ENCODE peak calls at places on chromosomes 4 and X, in five cellular contexts. J is DND-41, C is mucosa of descending colon, Q is nephron progenitor cell, X is right lobe of liver. G is an unnamed sample.

GRCh38 chr4:793941-794621 is 31.8 kb downstream of the CPLX1 start:
- DNase-seq in C (no peak), X (peak; percentile 41), Q (no peak), J (peak; percentile 45), G (no peak)

GRCh38 chrX:13719192-13719856 is 15.1 kb downstream of the TRAPPC2 start:
- DNase-seq in J (no peak), Q (no peak), C (no peak), X (no peak), G (no peak)

GRCh38 chr4:10093801-10094552 is 22.6 kb downstream of the WDR1 start:
- DNase-seq in Q (no peak), J (peak; percentile 27), X (peak; percentile 43), C (peak; percentile 41), G (no peak)

GRCh38 chrX:148562846-148563245 is 62.4 kb downstream of the AFF2 start:
- DNase-seq in X (no peak), Q (no peak), C (no peak), J (no peak), G (no peak)

GRCh38 chr4:18976884-18977283 is 955.3 kb upstream of the LCORL start:
- DNase-seq in X (no peak), C (no peak), J (no peak), Q (no peak), G (no peak)

GRCh38 chrX:109974906-109975655 is 27.8 kb upstream of the TMEM164 start:
- DNase-seq in J (no peak), Q (no peak), X (no peak), C (no peak), G (no peak)

GRCh38 chr4:84932462-84932861 is 34.0 kb downstream of the WDFY3 start:
- DNase-seq in C (no peak), X (no peak), J (no peak), Q (no peak), G (no peak)

GRCh38 chrX:102968216-102968615 is 31.1 kb downstream of the RAB40AL start:
- DNase-seq in J (no peak), X (no peak), Q (no peak), C (no peak), G (no peak)

GRCh38 chrX:43666301-43666912 is 10.3 kb downstream of the MAOA start:
- DNase-seq in Q (no peak), C (no peak), J (no peak), X (no peak), G (no peak)

GRCh38 chrX:40173662-40174593 is 76.2 kb upstream of the BCOR start:
- DNase-seq in X (peak; percentile 69), J (peak; percentile 62), Q (peak; percentile 37), C (peak; percentile 67), G (no peak)

GRCh38 chr4:90641856-90642599 is 514.8 kb downstream of the CCSER1 start:
- DNase-seq in C (no peak), Q (no peak), X (no peak), J (no peak), G (no peak)

GRCh38 chrX:134622056-134622812 is 36.0 kb downstream of the PLAC1 start:
- DNase-seq in J (peak; percentile 25), X (no peak), C (no peak), Q (no peak), G (no peak)

GRCh38 chr4:98482847-98483806 is 175.3 kb downstream of the TSPAN5 start:
- DNase-seq in X (no peak), C (no peak), J (no peak), Q (no peak), G (no peak)

GRCh38 chr4:152709675-152710438 is 30.1 kb upstream of the TMEM154 start:
- DNase-seq in J (no peak), Q (no peak), X (no peak), C (no peak), G (no peak)

GRCh38 chr4:35772291-35772690 is 472.0 kb downstream of the ARAP2 start:
- DNase-seq in X (no peak), Q (no peak), C (no peak), J (no peak), G (no peak)

GRCh38 chr4:136768925-136769275 is 763.4 kb downstream of the PCDH18 start:
- DNase-seq in X (no peak), C (no peak), J (no peak), Q (peak; percentile 10), G (no peak)

GRCh38 chr4:85737254-85737653 is 262.3 kb downstream of the ARHGAP24 start:
- DNase-seq in Q (no peak), X (no peak), J (no peak), C (no peak), G (no peak)

GRCh38 chr4:37381040-37381668 is 136.6 kb downstream of the NWD2 start:
- DNase-seq in Q (no peak), X (no peak), C (no peak), J (no peak), G (no peak)

GRCh38 chrX:57367649-57368048 is 81.1 kb downstream of the FAAH2 start:
- DNase-seq in Q (no peak), J (peak; percentile 43), X (no peak), C (no peak), G (no peak)

GRCh38 chr4:100738388-100739165 is 220.8 kb upstream of the EMCN start:
- DNase-seq in X (no peak), J (no peak), Q (no peak), C (no peak), G (no peak)

GRCh38 chrX:38095971-38096529 is 89.7 kb downstream of the SYTL5 start:
- DNase-seq in X (no peak), J (no peak), Q (no peak), C (no peak), G (no peak)

GRCh38 chr4:157014621-157015591 is 43.3 kb upstream of the PDGFC start:
- DNase-seq in Q (no peak), J (no peak), C (no peak), X (no peak), G (no peak)
- TF ChIP-seq CTCF in Q (no peak), J (no peak), C (no peak), X (no peak), G (no peak)

DNA sequence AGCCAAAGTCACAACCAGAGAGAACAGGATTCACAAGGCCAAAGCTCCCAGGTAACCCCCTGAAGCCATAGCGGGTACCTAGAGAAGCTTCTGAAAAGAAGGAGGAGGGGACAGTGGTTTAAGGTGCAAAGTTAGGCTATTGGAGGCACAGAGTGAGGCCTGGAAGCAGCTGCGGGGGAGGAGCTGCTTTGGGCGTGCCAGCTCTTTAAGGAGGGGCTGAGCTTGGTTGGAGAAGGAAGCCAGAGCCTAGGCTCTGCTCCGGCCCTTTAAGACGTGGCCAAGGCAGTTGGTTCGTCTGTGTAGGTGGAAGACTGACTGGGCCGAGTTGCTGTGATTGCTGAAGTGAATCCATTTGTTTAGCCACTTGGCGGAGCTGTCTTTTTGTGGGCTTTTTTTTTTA is 1.5 kb downstream of the KLF8 start:
- DNase-seq in C (peak; percentile 62), J (no peak), X (no peak), Q (peak; percentile 6), G (no peak)
- TF ChIP-seq CTCF in C (no peak), J (no peak), X (no peak), Q (no peak), G (peak; percentile 17)

GRCh38 chr4:141858437-141858836 is 222.1 kb downstream of the IL15 start:
- DNase-seq in Q (no peak), J (no peak), X (no peak), C (no peak), G (no peak)

DNA sequence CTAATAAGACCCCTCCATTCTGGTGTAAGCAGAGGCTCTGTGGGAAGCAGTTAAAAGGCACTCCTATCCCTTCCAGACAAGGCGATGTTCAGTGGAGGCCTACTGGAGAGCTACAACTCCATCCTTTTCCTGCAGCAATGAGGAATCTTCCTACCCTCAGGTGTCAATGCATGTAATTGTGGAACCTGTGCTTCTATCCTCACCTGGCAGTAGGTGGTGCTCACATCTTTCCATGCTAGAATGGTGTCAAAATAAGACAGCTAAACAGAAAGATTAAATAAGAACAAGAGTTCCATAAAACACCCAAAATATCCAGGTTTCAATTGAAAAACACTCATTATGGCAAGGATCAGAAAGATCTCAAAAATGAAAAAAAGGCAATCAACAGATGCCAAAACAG is 224.6 kb downstream of the IL15 start:
- DNase-seq in C (no peak), X (no peak), Q (no peak), J (no peak), G (no peak)
- TF ChIP-seq CTCF in C (no peak), X (no peak), Q (no peak), J (no peak), G (no peak)

GRCh38 chr4:26821677-26822503 is 38.8 kb upstream of the STIM2 start:
- DNase-seq in Q (no peak), J (no peak), C (no peak), X (no peak), G (no peak)
- TF ChIP-seq CTCF in Q (no peak), J (no peak), C (no peak), X (no peak), G (peak; percentile 13)

GRCh38 chrX:74085642-74086236 is 218.2 kb upstream of the ZCCHC13 start:
- DNase-seq in J (no peak), X (no peak), C (no peak), Q (no peak), G (no peak)
- TF ChIP-seq CTCF in J (no peak), X (no peak), C (no peak), Q (no peak), G (no peak)

DNA sequence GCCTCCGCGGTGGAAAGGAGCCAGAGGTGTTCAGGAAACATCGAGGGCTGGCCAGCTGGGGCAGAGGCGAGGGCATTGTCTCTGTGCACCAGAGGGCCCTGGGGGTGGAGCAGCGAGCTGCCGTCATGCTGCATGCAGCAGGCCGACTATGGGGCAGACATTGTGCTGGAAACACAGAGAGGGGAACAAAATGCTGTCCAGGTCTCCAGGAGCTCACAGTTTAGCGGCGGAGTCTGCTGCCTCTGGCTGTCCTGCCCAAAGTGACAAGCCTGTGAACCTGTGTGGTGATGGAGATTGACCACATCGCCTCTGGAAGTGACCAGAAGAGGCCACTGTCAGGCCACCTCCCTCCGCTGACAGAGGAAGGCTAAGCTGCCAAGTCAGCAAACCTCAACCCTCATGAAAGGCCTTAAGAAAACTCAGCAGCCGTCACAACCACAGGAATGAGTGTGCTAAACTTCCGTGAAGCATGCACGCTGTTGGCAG is 20.1 kb upstream of the SASH3 start:
- DNase-seq in J (peak; percentile 74), X (peak; percentile 60), C (no peak), Q (no peak), G (no peak)
- TF ChIP-seq CTCF in J (no peak), X (peak; percentile 15), C (no peak), Q (no peak), G (no peak)

GRCh38 chrX:32678487-32678886 is 532.9 kb downstream of the DMD start:
- DNase-seq in Q (no peak), J (no peak), X (no peak), C (no peak), G (no peak)

GRCh38 chrX:32673193-32673592 is 538.2 kb downstream of the DMD start:
- DNase-seq in C (no peak), X (no peak), Q (no peak), J (no peak), G (no peak)
- TF ChIP-seq CTCF in C (no peak), X (no peak), Q (peak; percentile 26), J (no peak), G (peak; percentile 56)

DNA sequence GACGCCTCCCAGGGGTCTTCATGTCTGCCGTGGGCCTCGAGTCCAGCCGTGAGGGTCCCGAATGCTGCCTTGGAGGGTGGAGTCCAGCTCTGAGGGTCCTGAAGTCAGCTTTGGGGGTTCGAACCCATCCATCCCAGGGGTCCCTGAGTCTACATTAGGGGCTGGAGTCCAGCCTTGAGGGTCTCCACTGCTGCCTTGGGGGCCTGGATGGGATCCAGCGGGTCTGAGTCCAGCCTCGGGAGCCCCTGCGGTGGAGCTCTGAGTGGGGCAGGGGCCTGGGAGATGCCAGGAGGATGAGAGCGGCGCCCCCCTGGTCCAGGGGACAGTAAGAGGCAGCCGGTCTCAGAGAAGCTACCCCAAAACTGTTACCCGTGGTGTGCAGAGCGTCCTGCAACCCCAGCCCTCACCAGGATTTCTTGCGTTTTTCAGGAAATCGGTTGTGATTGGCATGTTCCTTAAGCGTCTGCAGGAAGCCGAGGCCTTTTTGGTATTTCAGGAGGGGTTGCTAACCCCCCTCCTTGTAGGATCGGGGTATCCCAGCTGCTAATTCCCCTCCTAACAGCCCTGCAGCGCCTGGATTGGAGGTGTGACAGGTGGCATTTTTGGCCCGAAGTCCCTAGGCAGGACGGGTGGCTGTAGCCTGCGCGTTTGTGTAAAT is 1.7 kb upstream of the GTPBP6 start:
- DNase-seq in J (no peak), C (peak; percentile 59), X (peak; percentile 63), Q (no peak), G (no peak)
- TF ChIP-seq CTCF in J (no peak), C (no peak), X (no peak), Q (no peak), G (no peak)